ENCODE peak calls at places on chromosomes 16 and 17, in four cellular contexts. N, E, P and K are unnamed samples.

GRCh38 chr17:82050152-82050760 is 1.4 kb downstream of the RFNG start:
- DNase-seq in N (no peak), E (peak), P (no peak), K (no peak)

GRCh38 chr17:56602292-56603130 is 9.0 kb downstream of the NOG start:
- DNase-seq in N (peak), E (no peak), P (no peak), K (no peak)

GRCh38 chr17:77287432-77288068 is 146.8 kb downstream of the SEC14L1 start:
- DNase-seq in N (peak), E (peak), P (no peak), K (no peak)

GRCh38 chr17:34706029-34706428 is 126.6 kb downstream of the TMEM132E start:
- DNase-seq in N (peak), E (no peak), P (no peak), K (no peak)

GRCh38 chr16:30511509-30511908 is 14.9 kb downstream of the ZNF768 start:
- DNase-seq in N (no peak), E (no peak), P (no peak), K (no peak)

GRCh38 chr16:86529160-86529559 is 18.8 kb downstream of the FOXF1 start:
- DNase-seq in N (no peak), E (peak), P (no peak), K (no peak)

GRCh38 chr17:31780436-31780835 is 78.6 kb downstream of the COPRS start:
- DNase-seq in N (no peak), E (no peak), P (no peak), K (no peak)

GRCh38 chr17:21371511-21372081 is 4.6 kb upstream of the KCNJ12 start:
- DNase-seq in N (no peak), E (no peak), P (no peak), K (no peak)

GRCh38 chr16:11155284-11155806 is 100.7 kb downstream of the SOCS1 start:
- DNase-seq in N (no peak), E (no peak), P (no peak), K (no peak)

GRCh38 chr17:49031965-49032928 is 35.1 kb downstream of the IGF2BP1 start:
- DNase-seq in N (peak), E (no peak), P (peak), K (peak)

GRCh38 chr17:61305024-61305423 is 94.6 kb upstream of the TBX2 start:
- DNase-seq in N (no peak), E (no peak), P (no peak), K (no peak)

GRCh38 chr17:43018008-43018853 is 4.0 kb downstream of the VAT1 start:
- DNase-seq in N (peak), E (no peak), P (peak), K (no peak)

GRCh38 chr16:70696952-70697600 is 11.2 kb upstream of the MTSS2 start:
- DNase-seq in N (no peak), E (no peak), P (no peak), K (no peak)

GRCh38 chr17:31487648-31488263 is 96.3 kb downstream of the RAB11FIP4 start:
- DNase-seq in N (peak), E (peak), P (peak), K (peak)

GRCh38 chr16:17416461-17417221 is 54.1 kb downstream of the XYLT1 start:
- DNase-seq in N (no peak), E (no peak), P (peak), K (no peak)

GRCh38 chr17:70355185-70355584 is 185.9 kb downstream of the KCNJ2 start:
- DNase-seq in N (no peak), E (no peak), P (no peak), K (no peak)

GRCh38 chr17:38693700-38694329 is 11.3 kb upstream of the MLLT6 start:
- DNase-seq in N (no peak), E (peak), P (no peak), K (no peak)

GRCh38 chr17:63275318-63275967 is 170.7 kb downstream of the CYB561 start:
- DNase-seq in N (no peak), E (no peak), P (no peak), K (no peak)

GRCh38 chr17:49977463-49978389 is 8.7 kb downstream of the DLX4 start:
- DNase-seq in N (no peak), E (no peak), P (no peak), K (no peak)

GRCh38 chr16:88533945-88534641 is 36.1 kb upstream of the ZC3H18 start:
- DNase-seq in N (peak), E (peak), P (peak), K (no peak)

GRCh38 chr17:50184611-50185398 is 16.6 kb downstream of the COL1A1 start:
- DNase-seq in N (no peak), E (peak), P (no peak), K (no peak)

GRCh38 chr17:68801564-68801963 is 153.6 kb downstream of the ABCA8 start:
- DNase-seq in N (no peak), E (no peak), P (no peak), K (no peak)

GRCh38 chr17:17570207-17570797 is 21.2 kb downstream of the PEMT start:
- DNase-seq in N (no peak), E (peak), P (no peak), K (peak)

GRCh38 chr16:1610841-1611653 is 825 bp downstream of the IFT140 start:
- DNase-seq in N (no peak), E (peak), P (no peak), K (no peak)

GRCh38 chr17:4796550-4796915 is 569 bp downstream of the PSMB6 start:
- DNase-seq in N (peak), E (no peak), P (no peak), K (peak)